ENCODE peak calls at places on chromosomes 7 and 10, in seven cellular contexts. N is GM12891, Q is SK-N-SH, Y is HepG2, R is H1, O is GM12878, K is K562. E is an unnamed sample.

GRCh38 chr10:15775513-15775912 is 55.8 kb upstream of the ITGA8 start:
- DNase-seq in R (no peak), Y (no peak), K (no peak), Q (no peak), O (no peak), N (no peak), E (no peak)

GRCh38 chr7:114554781-114555537 is 140.3 kb downstream of the FOXP2 start:
- DNase-seq in Q (no peak), N (peak; percentile 3), R (no peak), K (no peak), Y (no peak), O (peak; percentile 41), E (no peak)

GRCh38 chr7:158065340-158065739 is 522.3 kb downstream of the PTPRN2 start:
- DNase-seq in K (no peak), Q (no peak), O (no peak), Y (no peak), N (no peak), R (no peak), E (no peak)

GRCh38 chr10:124494050-124494807 is 32.6 kb downstream of the LHPP start:
- DNase-seq in N (peak; percentile 58), R (no peak), Y (no peak), O (no peak), Q (no peak), K (no peak), E (no peak)

GRCh38 chr7:100673942-100674431 is 447 bp downstream of the GNB2 start:
- DNase-seq in K (peak; percentile 66), O (no peak), Q (peak; percentile 69), N (peak; percentile 20), Y (no peak), R (peak; percentile 76), E (peak; percentile 23)

GRCh38 chr10:119198438-119198837 is 8.9 kb upstream of the GRK5 start:
- DNase-seq in R (peak; percentile 54), K (peak; percentile 39), Y (no peak), Q (no peak), N (no peak), O (no peak), E (no peak)

GRCh38 chr7:58086461-58086860 is 636.5 kb downstream of the ZNF716 start:
- DNase-seq in N (no peak), K (no peak), R (no peak), Q (no peak), O (no peak), Y (no peak), E (no peak)

GRCh38 chr10:27242951-27243551 is 2.5 kb upstream of the ACBD5 start:
- DNase-seq in Q (peak; percentile 72), R (no peak), O (peak; percentile 70), K (peak; percentile 25), Y (peak; percentile 61), N (no peak), E (no peak)

GRCh38 chr10:14478639-14479038 is 147.9 kb upstream of the FRMD4A start:
- DNase-seq in N (no peak), Y (no peak), Q (peak; percentile 65), R (no peak), O (no peak), K (peak; percentile 31), E (no peak)

GRCh38 chr7:150986099-150986512 is 4.7 kb upstream of the NOS3 start:
- DNase-seq in Q (peak; percentile 85), R (peak; percentile 90), N (no peak), K (peak; percentile 80), Y (no peak), O (no peak), E (no peak)

GRCh38 chr10:43160067-43160918 is 22.0 kb downstream of the CSGALNACT2 start:
- DNase-seq in Y (no peak), K (no peak), Q (no peak), N (no peak), O (no peak), R (no peak), E (no peak)

GRCh38 chr7:73669858-73670385 is 2.3 kb downstream of the VPS37D start:
- DNase-seq in Y (no peak), Q (no peak), N (no peak), K (no peak), O (no peak), R (no peak), E (no peak)

GRCh38 chr7:33590902-33591301 is 314.4 kb upstream of the BMPER start:
- DNase-seq in Y (no peak), Q (no peak), R (no peak), K (no peak), N (no peak), O (no peak), E (no peak)

GRCh38 chr7:3193721-3194120 is 107.3 kb upstream of the SDK1 start:
- DNase-seq in N (no peak), K (no peak), O (no peak), R (no peak), Q (no peak), Y (no peak), E (no peak)

GRCh38 chr7:3195160-3195559 is 105.9 kb upstream of the SDK1 start:
- DNase-seq in K (no peak), R (no peak), Q (no peak), N (no peak), Y (no peak), O (no peak), E (no peak)

GRCh38 chr7:3197567-3198212 is 103.4 kb upstream of the SDK1 start:
- DNase-seq in N (no peak), R (no peak), O (no peak), K (no peak), Q (no peak), Y (no peak), E (no peak)

GRCh38 chr7:3196629-3197028 is 104.4 kb upstream of the SDK1 start:
- DNase-seq in Q (no peak), R (no peak), O (no peak), Y (no peak), N (no peak), K (no peak), E (no peak)

GRCh38 chr7:3194501-3195141 is 106.4 kb upstream of the SDK1 start:
- DNase-seq in O (no peak), Y (peak; percentile 97), R (peak; percentile 67), N (no peak), K (no peak), Q (no peak), E (no peak)
- TF ChIP-seq TAF1 in O (no peak), Y (no peak), R (peak; percentile 15), N (no peak), K (no peak), Q (no peak), E (no peak)

DNA sequence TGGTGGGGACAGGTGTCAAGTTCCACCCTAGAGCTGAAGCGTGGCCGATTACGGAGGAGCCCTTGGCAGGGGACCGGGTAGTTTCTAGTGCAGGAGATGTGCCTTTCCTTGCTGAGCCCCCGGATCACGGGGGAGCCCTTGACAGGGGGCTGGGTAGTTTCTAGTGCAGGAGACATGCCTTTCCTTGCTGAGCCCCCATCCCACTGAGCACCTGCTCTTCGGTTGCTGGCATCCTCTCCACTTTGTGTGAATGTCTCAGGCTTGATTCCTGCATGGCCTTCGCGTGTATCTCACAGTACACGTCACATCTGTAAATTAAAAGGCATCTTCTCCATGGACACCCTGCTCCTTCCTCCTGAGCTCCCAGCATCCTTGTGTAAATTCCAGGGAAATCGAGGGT is 263.5 kb downstream of the ADARB2 start:
- DNase-seq in N (no peak), O (no peak), R (peak; percentile 1), K (no peak), Y (no peak), Q (no peak), E (no peak)
- TF ChIP-seq TAF1 in N (no peak), O (no peak), R (no peak), K (no peak), Y (no peak), Q (no peak), E (no peak)

GRCh38 chr10:88830643-88831277 is 20.9 kb downstream of the ANKRD22 start:
- DNase-seq in Q (no peak), N (no peak), K (no peak), R (no peak), Y (no peak), O (no peak), E (no peak)

GRCh38 chr10:88833722-88834121 is 17.9 kb downstream of the ANKRD22 start:
- DNase-seq in O (no peak), N (no peak), R (no peak), Q (no peak), K (no peak), Y (no peak), E (no peak)

GRCh38 chr10:88833156-88833555 is 18.5 kb downstream of the ANKRD22 start:
- DNase-seq in R (no peak), Y (no peak), K (no peak), Q (no peak), O (no peak), N (no peak), E (no peak)

GRCh38 chr10:88832376-88832775 is 19.3 kb downstream of the ANKRD22 start:
- DNase-seq in O (no peak), R (no peak), Q (no peak), N (no peak), Y (no peak), K (no peak), E (no peak)

DNA sequence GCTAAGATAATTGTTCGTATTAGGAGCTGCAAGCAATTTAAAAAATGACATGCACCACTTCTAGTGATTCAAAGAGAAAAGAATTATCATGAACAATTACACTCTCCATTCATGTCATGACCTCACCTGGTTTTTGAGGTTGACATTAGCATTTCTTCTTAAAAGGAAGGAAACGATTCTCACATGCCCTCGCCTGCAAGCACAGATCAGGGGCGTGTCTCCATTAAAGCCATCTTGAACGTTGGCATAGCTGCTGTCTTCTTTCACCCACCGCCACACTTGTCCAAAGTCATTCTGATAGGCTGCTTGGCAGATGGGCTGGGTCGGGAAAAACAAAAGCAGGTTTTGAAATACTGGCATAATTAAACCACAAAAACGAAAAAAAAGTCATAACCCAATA is 19.9 kb downstream of the ANKRD22 start:
- DNase-seq in R (no peak), O (no peak), Q (no peak), K (no peak), Y (no peak), N (no peak), E (no peak)
- TF ChIP-seq TAF1 in R (no peak), O (no peak), Q (no peak), K (no peak), Y (no peak), N (no peak), E (no peak)

GRCh38 chr7:89773594-89773993 is 380.7 kb upstream of the STEAP1 start:
- DNase-seq in Y (no peak), O (no peak), Q (no peak), K (no peak), N (no peak), R (no peak), E (no peak)
- TF ChIP-seq TAF1 in Y (no peak), O (no peak), Q (no peak), K (no peak), N (no peak), R (no peak), E (no peak)

E was measured in GM12892.